ENCODE peak calls at places on chromosomes 7 and 10, in nine cellular contexts. K is SJSA1; L is astrocyte; G is H9; Z is uterus; S is HCT116; Y is NT2/D1; C is GM23338; T is CD8-positive, alpha-beta memory T cell. I is an unnamed sample. For H3K4me1, the result is how much of the 10 kb centered on the place peaks cover.

GRCh38 chr7:115618676-115619075 is 411.9 kb downstream of the TFEC start:
- DNase-seq in C (no peak), Z (no peak), S (no peak), K (no peak), T (no peak), G (no peak), Y (no peak), L (peak), I (no peak)

GRCh38 chr7:149743481-149743880 is 29.9 kb downstream of the ZNF467 start:
- DNase-seq in K (no peak), S (no peak), Y (no peak), C (no peak), L (no peak), G (no peak), Z (no peak), T (no peak), I (no peak)

GRCh38 chr7:140744005-140744404 is 47.5 kb downstream of the NDUFB2 start:
- DNase-seq in S (no peak), L (no peak), G (no peak), Y (no peak), K (no peak), C (no peak), Z (no peak), T (no peak), I (no peak)

GRCh38 chr7:114922151-114922651 is 307 bp downstream of the MDFIC start:
- DNase-seq in L (no peak), C (peak), Y (no peak), S (no peak), Z (peak), G (peak), T (peak), K (peak), I (peak)

GRCh38 chr7:2195403-2196246 is 37.1 kb downstream of the MAD1L1 start:
- DNase-seq in C (no peak), T (no peak), G (no peak), Y (no peak), Z (no peak), L (no peak), K (no peak), S (no peak), I (no peak)

GRCh38 chr7:135386181-135386580 is 123.7 kb downstream of the CNOT4 start:
- DNase-seq in S (no peak), C (peak), L (no peak), Y (no peak), T (no peak), Z (no peak), G (no peak), K (peak), I (no peak)

GRCh38 chr7:1370738-1371137 is 88.5 kb downstream of the MICALL2 start:
- DNase-seq in C (no peak), Z (no peak), G (no peak), Y (no peak), L (no peak), S (no peak), K (no peak), T (no peak), I (no peak)

GRCh38 chr7:149826344-149827088 is 11.7 kb upstream of the ZNF862 start:
- DNase-seq in Z (no peak), C (no peak), T (no peak), G (no peak), S (no peak), Y (no peak), L (no peak), K (no peak), I (peak)

GRCh38 chr10:93567277-93568104 is 1.0 kb downstream of the FFAR4 start:
- DNase-seq in S (no peak), Z (no peak), G (no peak), C (no peak), L (no peak), K (no peak), Y (no peak), T (no peak), I (no peak)

GRCh38 chr7:98276241-98276761 is 5.2 kb upstream of the BRI3 start:
- DNase-seq in Y (no peak), Z (no peak), G (no peak), K (no peak), T (no peak), L (no peak), C (no peak), S (no peak), I (no peak)

GRCh38 chr10:76115471-76116155 is 684.2 kb downstream of the LRMDA start:
- DNase-seq in Y (no peak), T (no peak), G (no peak), Z (no peak), S (no peak), C (no peak), K (no peak), L (peak), I (no peak)

GRCh38 chr7:148501707-148502139 is 88.8 kb upstream of the C7orf33 start:
- DNase-seq in T (no peak), K (no peak), C (peak), G (peak), Z (no peak), Y (peak), L (peak), S (no peak), I (peak)

GRCh38 chr7:116802144-116802747 is 60.1 kb upstream of the CAPZA2 start:
- DNase-seq in L (peak), T (no peak), Y (no peak), K (no peak), S (no peak), Z (no peak), G (no peak), C (no peak), I (no peak)

GRCh38 chr10:118584181-118584954 is 11.1 kb downstream of the PRLHR start:
- DNase-seq in G (no peak), C (no peak), T (no peak), L (peak), Z (peak), S (no peak), Y (no peak), K (peak), I (no peak)

GRCh38 chr7:36746347-36746746 is 22.1 kb upstream of the AOAH start:
- DNase-seq in C (no peak), Z (no peak), L (peak), G (no peak), Y (no peak), S (no peak), T (no peak), K (no peak), I (peak)

GRCh38 chr7:140685407-140686087 is 11.0 kb upstream of the NDUFB2 start:
- DNase-seq in T (no peak), Y (no peak), S (no peak), C (no peak), K (no peak), L (no peak), Z (no peak), G (no peak), I (no peak)

GRCh38 chr7:90710466-90710850 is 114.3 kb downstream of the CDK14 start:
- DNase-seq in G (no peak), L (no peak), S (no peak), C (no peak), K (no peak), Z (no peak), Y (no peak), T (no peak), I (no peak)

GRCh38 chr10:14118953-14119352 is 211.8 kb downstream of the FRMD4A start:
- DNase-seq in Y (no peak), K (no peak), S (no peak), Z (no peak), T (no peak), L (no peak), G (no peak), C (no peak), I (no peak)

GRCh38 chr10:28676968-28677888 is at the start of gene BAMBI:
- DNase-seq in Z (peak), C (peak), G (peak), Y (peak), L (peak), T (peak), K (peak), S (peak), I (peak)

GRCh38 chr7:2698581-2699288 is 10.7 kb downstream of the AMZ1 start:
- DNase-seq in G (no peak), C (no peak), K (no peak), Z (no peak), T (peak), S (no peak), L (no peak), Y (no peak), I (no peak)

GRCh38 chr10:92990615-92991014 is 70.0 kb upstream of the CYP26C1 start:
- DNase-seq in Z (no peak), G (no peak), Y (no peak), T (no peak), L (peak), S (no peak), C (no peak), K (no peak), I (no peak)

GRCh38 chr10:46514431-46514861 is 42.0 kb downstream of the GPRIN2 start:
- DNase-seq in Y (no peak), C (no peak), K (no peak), G (peak), T (no peak), Z (peak), L (no peak), S (no peak), I (no peak)

GRCh38 chr10:112585052-112585451 is 138.0 kb downstream of the VTI1A start:
- DNase-seq in S (peak), C (no peak), Z (no peak), K (peak), Y (no peak), T (no peak), G (no peak), L (peak), I (no peak)

GRCh38 chr7:1193593-1194424 is 33.8 kb upstream of the ZFAND2A start:
- DNase-seq in K (no peak), T (no peak), Z (no peak), G (peak), C (peak), Y (no peak), L (no peak), S (peak), I (no peak)

GRCh38 chr10:29535012-29535777 is 99.6 kb downstream of the SVIL start:
- DNase-seq in L (peak), K (peak), Y (peak), Z (peak), G (peak), T (no peak), S (peak), C (peak), I (peak)

GRCh38 chr10:14185501-14186045 is 145.2 kb downstream of the FRMD4A start:
- DNase-seq in Z (no peak), G (peak), K (peak), S (peak), T (peak), C (peak), Y (peak), L (peak), I (no peak)

GRCh38 chr7:55249332-55249731 is 115.8 kb upstream of the LANCL2 start:
- DNase-seq in Z (no peak), T (no peak), L (no peak), Y (no peak), C (no peak), G (no peak), S (no peak), K (no peak), I (no peak)

GRCh38 chr7:151491859-151492258 is 27.8 kb downstream of the RHEB start:
- DNase-seq in Z (no peak), K (peak), Y (no peak), L (peak), G (no peak), C (no peak), T (no peak), S (peak), I (no peak)

DNA sequence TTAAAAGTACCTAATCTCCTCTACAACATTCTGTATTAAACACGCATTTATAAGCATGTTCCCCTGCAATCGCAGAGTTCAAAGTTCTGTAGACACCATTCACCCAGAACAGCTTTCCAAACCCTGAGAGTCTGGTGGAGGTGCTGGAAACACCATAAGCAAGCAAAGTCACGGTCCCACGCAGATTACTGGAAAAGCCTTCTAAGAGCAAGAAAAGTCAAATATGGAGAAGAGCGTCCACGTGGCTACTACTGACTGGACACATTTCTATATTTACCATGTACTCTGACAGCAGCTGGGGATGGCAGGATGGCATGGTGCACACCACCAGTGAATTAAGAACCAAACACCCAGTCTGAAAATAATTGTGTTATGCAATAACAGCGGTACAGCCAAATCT is 97.7 kb downstream of the PARD3 start:
- DNase-seq in Z (no peak), Y (no peak), C (no peak), S (no peak), L (no peak), G (no peak), T (no peak), K (no peak), I (no peak)
- H3K4me1 ChIP-seq in Z (under half), Y (under half), C (under half), S (half or more), L (under half), G (under half), T (under half), K (half or more), I (under half)

GRCh38 chr10:123294109-123294508 is 139.9 kb downstream of the BUB3 start:
- DNase-seq in L (no peak), T (no peak), Z (no peak), S (no peak), G (no peak), C (no peak), K (no peak), Y (no peak), I (no peak)
- H3K4me1 ChIP-seq in L (under half), T (under half), Z (under half), S (under half), G (under half), C (under half), K (under half), Y (under half), I (under half)

GRCh38 chr10:80201592-80202256 is 3.6 kb downstream of the ANXA11 start:
- DNase-seq in C (no peak), G (no peak), T (no peak), Y (no peak), K (no peak), Z (no peak), S (no peak), L (no peak), I (no peak)

GRCh38 chr10:80199828-80200227 is 5.5 kb downstream of the ANXA11 start:
- DNase-seq in G (no peak), T (no peak), C (peak), L (peak), Z (no peak), Y (no peak), K (no peak), S (no peak), I (no peak)

GRCh38 chr10:80200687-80201086 is 4.7 kb downstream of the ANXA11 start:
- DNase-seq in G (no peak), C (no peak), L (no peak), S (no peak), K (no peak), T (no peak), Y (no peak), Z (no peak), I (no peak)

GRCh38 chr10:80197972-80198591 is 7.3 kb downstream of the ANXA11 start:
- DNase-seq in S (no peak), T (no peak), C (no peak), Y (no peak), L (no peak), K (no peak), G (no peak), Z (no peak), I (no peak)

GRCh38 chr10:80200259-80200658 is 5.1 kb downstream of the ANXA11 start:
- DNase-seq in G (no peak), K (no peak), Y (no peak), S (no peak), Z (no peak), L (no peak), T (no peak), C (no peak), I (no peak)
- H3K4me1 ChIP-seq in G (under half), K (under half), Y (under half), S (half or more), Z (under half), L (under half), T (half or more), C (under half), I (half or more)

GRCh38 chr10:3077940-3078630 is 10.7 kb downstream of the PFKP start:
- DNase-seq in C (peak), T (no peak), Y (no peak), S (no peak), K (no peak), Z (no peak), G (no peak), L (no peak), I (no peak)

GRCh38 chr10:3077506-3077905 is 10.2 kb downstream of the PFKP start:
- DNase-seq in G (no peak), L (no peak), S (no peak), Z (no peak), C (no peak), T (no peak), Y (no peak), K (no peak), I (no peak)

GRCh38 chr10:3081383-3081981 is 14.1 kb downstream of the PFKP start:
- DNase-seq in K (no peak), S (no peak), T (no peak), G (no peak), C (no peak), L (no peak), Y (no peak), Z (no peak), I (no peak)

GRCh38 chr10:3082290-3082689 is 14.9 kb downstream of the PFKP start:
- DNase-seq in L (no peak), Y (no peak), T (no peak), K (no peak), G (no peak), C (no peak), S (no peak), Z (no peak), I (no peak)

GRCh38 chr10:3080608-3081007 is 13.3 kb downstream of the PFKP start:
- DNase-seq in S (no peak), C (no peak), K (no peak), Z (no peak), Y (no peak), G (no peak), T (no peak), L (no peak), I (no peak)
- H3K4me1 ChIP-seq in S (under half), C (under half), K (under half), Z (under half), Y (under half), G (under half), T (under half), L (under half), I (under half)

I was measured in pancreas.